ENCODE peak calls at places on chromosomes 16 and 17, in seven cellular contexts. Y is upper lobe of right lung; J is transverse colon; B is CD4-positive, CD25-positive, alpha-beta regulatory T cell; R is neural progenitor cell; X is tibial artery; T is keratinocyte. M is an unnamed sample.
A peak's percentile ranks its signal among the peaks of the same experiment; 100 is the strongest.

GRCh38 chr17:40157972-40158371 is 17.6 kb downstream of the CASC3 start:
- DNase-seq in X (no peak), Y (no peak), B (no peak), T (no peak), R (no peak), J (no peak), M (no peak)

GRCh38 chr17:11487469-11487868 is 110.8 kb upstream of the DNAH9 start:
- DNase-seq in Y (no peak), R (peak; percentile 89), B (no peak), T (no peak), J (no peak), X (no peak), M (no peak)

GRCh38 chr17:19369846-19370492 is 7.4 kb upstream of the B9D1 start:
- DNase-seq in J (peak; percentile 43), Y (no peak), X (peak; percentile 22), B (peak; percentile 78), R (no peak), T (no peak), M (no peak)

GRCh38 chr17:19415311-19415710 is 4.3 kb downstream of the RNF112 start:
- DNase-seq in R (no peak), J (no peak), T (no peak), X (no peak), Y (no peak), B (no peak), M (no peak)

GRCh38 chr17:70373369-70373768 is 204.0 kb downstream of the KCNJ2 start:
- DNase-seq in Y (no peak), X (no peak), B (no peak), T (no peak), J (no peak), R (no peak), M (no peak)

GRCh38 chr16:82061861-82062525 is 26.9 kb downstream of the HSD17B2 start:
- DNase-seq in T (no peak), B (peak; percentile 39), J (no peak), R (peak; percentile 45), Y (no peak), X (no peak), M (no peak)

GRCh38 chr17:51165680-51166197 is 472 bp upstream of the NME2 start:
- DNase-seq in R (peak; percentile 48), T (no peak), B (no peak), J (peak; percentile 43), Y (no peak), X (peak; percentile 29), M (no peak)

GRCh38 chr16:72876981-72877373 is 171.0 kb downstream of the ZFHX3 start:
- DNase-seq in T (no peak), Y (no peak), R (no peak), X (no peak), B (no peak), J (no peak), M (no peak)

GRCh38 chr16:88319116-88319965 is 63.4 kb upstream of the ZNF469 start:
- DNase-seq in T (no peak), Y (no peak), B (no peak), R (no peak), X (no peak), J (no peak), M (no peak)

GRCh38 chr17:63707151-63707550 is 7.2 kb upstream of the LIMD2 start:
- DNase-seq in Y (peak; percentile 48), T (no peak), J (no peak), R (no peak), B (no peak), X (no peak), M (no peak)

GRCh38 chr16:9447195-9447551 is 355.7 kb downstream of the HAPSTR1 start:
- DNase-seq in R (no peak), T (no peak), B (no peak), J (no peak), Y (peak; percentile 83), X (no peak), M (no peak)

GRCh38 chr17:1553354-1554266 is 9.0 kb downstream of the PITPNA start:
- DNase-seq in T (no peak), Y (no peak), B (no peak), J (no peak), R (no peak), X (no peak), M (no peak)
- H3K27ac ChIP-seq in T (no peak overlapping the region), Y (peak overlapping the region; percentile 55), B (no peak overlapping the region), J (peak overlapping the region; percentile 47), R (no peak overlapping the region), X (no peak overlapping the region), M (no peak overlapping the region)

GRCh38 chr16:2271848-2272461 is 4.0 kb upstream of the RNPS1 start:
- DNase-seq in B (no peak), X (no peak), J (no peak), R (no peak), T (no peak), Y (peak; percentile 76), M (no peak)
- H3K27ac ChIP-seq in B (no peak overlapping the region), X (no peak overlapping the region), J (no peak overlapping the region), R (no peak overlapping the region), T (no peak overlapping the region), Y (no peak overlapping the region), M (no peak overlapping the region)

DNA sequence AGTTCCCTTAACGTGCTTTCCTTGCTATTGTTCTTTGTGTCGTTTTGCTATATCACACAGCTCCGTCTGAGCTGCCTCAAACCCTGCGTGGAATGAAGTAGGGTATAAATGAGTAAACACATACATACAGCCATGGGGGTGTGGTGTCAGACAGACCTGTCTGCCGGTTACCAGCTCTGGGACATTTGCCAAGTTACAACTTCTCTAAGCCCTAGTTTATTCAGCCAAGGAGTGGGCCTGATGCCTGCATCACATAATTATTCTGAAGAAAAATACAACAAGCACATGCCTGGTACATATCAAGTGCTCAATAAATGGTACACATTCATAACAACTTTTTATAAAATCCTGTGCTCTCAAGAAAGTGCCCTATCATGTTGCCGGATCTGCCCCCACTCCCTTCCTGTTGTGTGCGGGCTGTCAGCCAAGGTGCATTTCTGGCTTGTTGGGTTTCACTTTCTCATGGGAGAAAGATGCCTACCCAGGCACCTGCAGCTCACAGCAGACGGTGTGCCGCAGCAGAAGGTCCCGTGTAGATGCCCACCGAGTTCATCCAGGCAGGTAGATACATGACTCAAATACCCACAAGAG is 30.5 kb downstream of the SMPD3 start:
- DNase-seq in Y (peak; percentile 78), X (no peak), T (no peak), J (peak; percentile 85), B (peak; percentile 96), R (no peak), M (peak; percentile 70)
- H3K27ac ChIP-seq in Y (peak overlapping the region; percentile 73), X (no peak overlapping the region), T (no peak overlapping the region), J (peak overlapping the region; percentile 85), B (peak overlapping the region; percentile 79), R (no peak overlapping the region), M (peak overlapping the region; percentile 12)

GRCh38 chr17:81510798-81511549 is 1.6 kb downstream of the ACTG1 start:
- DNase-seq in J (no peak), X (no peak), Y (no peak), B (peak; percentile 80), R (no peak), T (no peak), M (no peak)
- H3K27ac ChIP-seq in J (peak overlapping the region; percentile 99), X (peak overlapping the region; percentile 95), Y (peak overlapping the region; percentile 90), B (peak overlapping the region; percentile 78), R (no peak overlapping the region), T (peak overlapping the region; percentile 47), M (peak overlapping the region; percentile 100)

DNA sequence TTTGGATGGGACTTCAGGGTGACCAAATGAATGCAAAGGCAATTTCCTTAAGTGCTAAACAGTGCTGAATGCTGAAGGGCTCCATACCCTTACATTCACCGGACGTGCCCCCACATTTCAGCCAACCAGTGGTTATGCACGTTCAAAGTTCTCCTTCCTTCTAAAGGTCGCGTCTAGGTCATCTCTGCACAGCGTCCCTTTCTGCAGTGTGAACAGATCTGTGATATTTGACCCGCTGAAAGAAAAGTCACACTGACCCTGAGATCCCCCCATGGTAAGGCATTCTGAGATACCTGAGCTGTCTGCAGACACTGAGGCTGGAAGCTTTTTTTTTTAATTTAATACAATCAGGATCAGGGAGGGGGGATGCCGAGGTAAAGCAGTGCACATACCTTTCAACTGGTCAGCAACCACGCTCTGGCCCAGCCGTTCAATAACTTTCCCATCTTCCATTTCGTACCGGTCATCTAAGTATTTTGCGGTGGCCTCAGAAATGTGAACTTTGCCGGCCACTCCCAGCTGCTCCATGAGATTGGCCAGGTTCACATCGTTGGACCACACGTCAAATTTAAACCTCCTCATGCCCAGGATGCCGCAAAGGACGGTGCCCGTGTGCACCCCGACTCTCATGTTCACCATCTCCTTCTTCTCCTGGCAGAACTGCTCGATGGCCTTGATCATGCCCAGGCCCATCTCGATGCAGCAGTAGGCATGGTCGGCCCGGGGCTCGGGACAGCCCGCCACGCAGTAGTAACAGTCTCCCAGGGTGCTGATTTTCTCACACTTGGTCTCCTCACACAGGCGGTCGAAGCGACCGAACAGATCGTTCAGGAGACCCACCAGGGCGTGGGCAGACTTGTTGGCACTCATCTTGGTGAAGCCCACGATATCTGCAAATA is 2.6 kb downstream of the ADCY9 start:
- DNase-seq in B (no peak), Y (no peak), T (no peak), J (no peak), R (no peak), X (no peak), M (no peak)
- H3K27ac ChIP-seq in B (no peak overlapping the region), Y (no peak overlapping the region), T (no peak overlapping the region), J (no peak overlapping the region), R (no peak overlapping the region), X (peak overlapping the region; percentile 70), M (no peak overlapping the region)

GRCh38 chr16:48597563-48598392 is 12.2 kb downstream of the N4BP1 start:
- DNase-seq in Y (no peak), B (no peak), J (no peak), X (no peak), R (no peak), T (no peak), M (no peak)

GRCh38 chr16:48596326-48596725 is 13.7 kb downstream of the N4BP1 start:
- DNase-seq in B (peak; percentile 12), T (no peak), R (no peak), Y (no peak), J (no peak), X (no peak), M (no peak)

GRCh38 chr16:48591976-48592375 is 18.0 kb downstream of the N4BP1 start:
- DNase-seq in B (no peak), J (no peak), T (no peak), X (no peak), R (no peak), Y (no peak), M (no peak)

GRCh38 chr16:48590476-48590875 is 19.5 kb downstream of the N4BP1 start:
- DNase-seq in J (no peak), R (no peak), Y (no peak), X (no peak), T (no peak), B (no peak), M (no peak)

GRCh38 chr16:48592839-48593429 is 17.0 kb downstream of the N4BP1 start:
- DNase-seq in Y (no peak), B (peak; percentile 26), R (peak; percentile 23), X (no peak), T (no peak), J (no peak), M (no peak)
- H3K27ac ChIP-seq in Y (no peak overlapping the region), B (no peak overlapping the region), R (no peak overlapping the region), X (no peak overlapping the region), T (no peak overlapping the region), J (no peak overlapping the region), M (no peak overlapping the region)